ENCODE peak calls at places on chromosomes 16 and 17, in five cellular contexts. One of them, this sample, is unnamed.

GRCh38 chr16:80466024-80466986 is 74.5 kb upstream of the DYNLRB2 start:
- DNase-seq in cardiac fibroblast: peak; percentile 55
- DNase-seq in A549: peak; percentile 66
- DNase-seq in AG04449: no peak
- DNase-seq in SK-N-SH: peak; percentile 79
- DNase-seq in this sample: peak; percentile 10

GRCh38 chr16:87190288-87191240 is 126.6 kb downstream of the C16orf95 start:
- DNase-seq in A549: no peak
- DNase-seq in cardiac fibroblast: no peak
- DNase-seq in AG04449: no peak
- DNase-seq in SK-N-SH: no peak
- DNase-seq in this sample: no peak

GRCh38 chr17:8629371-8630226 is 926 bp downstream of the MYH10 start:
- DNase-seq in cardiac fibroblast: peak; percentile 44
- DNase-seq in A549: peak; percentile 17
- DNase-seq in SK-N-SH: peak; percentile 67
- DNase-seq in AG04449: no peak
- DNase-seq in this sample: no peak

GRCh38 chr17:79355186-79355585 is 255.7 kb downstream of the RBFOX3 start:
- DNase-seq in A549: no peak
- DNase-seq in AG04449: no peak
- DNase-seq in cardiac fibroblast: no peak
- DNase-seq in SK-N-SH: peak; percentile 61
- DNase-seq in this sample: no peak

GRCh38 chr17:77753691-77754265 is 204.7 kb upstream of the TNRC6C start:
- DNase-seq in AG04449: no peak
- DNase-seq in A549: no peak
- DNase-seq in SK-N-SH: no peak
- DNase-seq in cardiac fibroblast: no peak
- DNase-seq in this sample: no peak

GRCh38 chr16:2587891-2588565 is 50.2 kb downstream of the PDPK1 start:
- DNase-seq in A549: no peak
- DNase-seq in SK-N-SH: no peak
- DNase-seq in cardiac fibroblast: no peak
- DNase-seq in AG04449: no peak
- DNase-seq in this sample: no peak

GRCh38 chr17:29086628-29087332 is 43.8 kb downstream of the PIPOX start:
- DNase-seq in SK-N-SH: no peak
- DNase-seq in A549: no peak
- DNase-seq in cardiac fibroblast: no peak
- DNase-seq in AG04449: no peak
- DNase-seq in this sample: no peak

GRCh38 chr17:15966183-15966878 is 21.4 kb downstream of the ADORA2B start:
- DNase-seq in cardiac fibroblast: peak; percentile 29
- DNase-seq in A549: no peak
- DNase-seq in SK-N-SH: no peak
- DNase-seq in AG04449: no peak
- DNase-seq in this sample: no peak

GRCh38 chr16:89912627-89913026 is 6.0 kb upstream of the MC1R start:
- DNase-seq in SK-N-SH: no peak
- DNase-seq in A549: no peak
- DNase-seq in AG04449: no peak
- DNase-seq in cardiac fibroblast: no peak
- DNase-seq in this sample: no peak

GRCh38 chr17:80364091-80364691 is 50.8 kb upstream of the ENDOV start:
- DNase-seq in SK-N-SH: peak; percentile 83
- DNase-seq in AG04449: no peak
- DNase-seq in cardiac fibroblast: no peak
- DNase-seq in A549: peak; percentile 38
- DNase-seq in this sample: no peak

GRCh38 chr16:15523092-15523541 is 88.7 kb downstream of the BMERB1 start:
- DNase-seq in A549: peak; percentile 71
- DNase-seq in cardiac fibroblast: no peak
- DNase-seq in SK-N-SH: no peak
- DNase-seq in AG04449: no peak
- DNase-seq in this sample: no peak

GRCh38 chr17:77995146-77995852 is 36.8 kb downstream of the TNRC6C start:
- DNase-seq in A549: no peak
- DNase-seq in SK-N-SH: peak; percentile 57
- DNase-seq in AG04449: no peak
- DNase-seq in cardiac fibroblast: peak; percentile 49
- DNase-seq in this sample: no peak

GRCh38 chr17:61201211-61201610 is 198.4 kb upstream of the TBX2 start:
- DNase-seq in SK-N-SH: no peak
- DNase-seq in cardiac fibroblast: peak; percentile 81
- DNase-seq in A549: peak; percentile 91
- DNase-seq in AG04449: peak; percentile 93
- DNase-seq in this sample: peak; percentile 73

GRCh38 chr16:67260426-67261063 is 11.8 kb downstream of the SLC9A5 start:
- DNase-seq in SK-N-SH: peak; percentile 68
- DNase-seq in AG04449: peak; percentile 19
- DNase-seq in A549: peak; percentile 61
- DNase-seq in cardiac fibroblast: peak; percentile 77
- DNase-seq in this sample: peak; percentile 65

GRCh38 chr16:83953796-83954576 is 946 bp downstream of the OSGIN1 start:
- DNase-seq in A549: peak; percentile 72
- DNase-seq in SK-N-SH: no peak
- DNase-seq in AG04449: no peak
- DNase-seq in cardiac fibroblast: peak; percentile 29
- DNase-seq in this sample: no peak

GRCh38 chr17:13114601-13115024 is 96.8 kb upstream of the ELAC2 start:
- DNase-seq in cardiac fibroblast: peak; percentile 56
- DNase-seq in AG04449: peak; percentile 77
- DNase-seq in A549: peak; percentile 47
- DNase-seq in SK-N-SH: peak; percentile 69
- DNase-seq in this sample: peak; percentile 24

GRCh38 chr17:32546031-32546444 is 59.2 kb downstream of the CDK5R1 start:
- DNase-seq in cardiac fibroblast: no peak
- DNase-seq in AG04449: no peak
- DNase-seq in A549: no peak
- DNase-seq in SK-N-SH: peak; percentile 64
- DNase-seq in this sample: no peak

GRCh38 chr17:60043846-60044245 is 34.9 kb downstream of the HEATR6 start:
- DNase-seq in cardiac fibroblast: no peak
- DNase-seq in A549: no peak
- DNase-seq in AG04449: no peak
- DNase-seq in SK-N-SH: no peak
- DNase-seq in this sample: no peak

GRCh38 chr16:78939600-78939999 is 660.9 kb downstream of the MAF start:
- DNase-seq in A549: no peak
- DNase-seq in SK-N-SH: no peak
- DNase-seq in AG04449: no peak
- DNase-seq in cardiac fibroblast: no peak
- DNase-seq in this sample: no peak

GRCh38 chr16:67884684-67885083 is at the start of gene NRN1L:
- DNase-seq in A549: no peak
- DNase-seq in cardiac fibroblast: peak; percentile 93
- DNase-seq in SK-N-SH: peak; percentile 99
- DNase-seq in AG04449: peak; percentile 37
- DNase-seq in this sample: peak; percentile 78

GRCh38 chr16:81586421-81586820 is 141.8 kb downstream of the CMIP start:
- DNase-seq in SK-N-SH: no peak
- DNase-seq in cardiac fibroblast: no peak
- DNase-seq in AG04449: no peak
- DNase-seq in A549: no peak
- DNase-seq in this sample: no peak

GRCh38 chr17:70168044-70168978 is 1.0 kb upstream of the KCNJ2 start:
- DNase-seq in AG04449: peak; percentile 12
- DNase-seq in A549: peak; percentile 80
- DNase-seq in cardiac fibroblast: peak; percentile 55
- DNase-seq in SK-N-SH: peak; percentile 81
- DNase-seq in this sample: peak; percentile 42
- H3K4me3 ChIP-seq in AG04449: peak overlapping the region; percentile 53
- H3K4me3 ChIP-seq in A549: peak overlapping the region; percentile 54
- H3K4me3 ChIP-seq in cardiac fibroblast: peak overlapping the region; percentile 43
- H3K4me3 ChIP-seq in SK-N-SH: peak overlapping the region; percentile 86
- H3K4me3 ChIP-seq in this sample: peak overlapping the region; percentile 54

GRCh38 chr17:68600123-68600880 is 865 bp downstream of the FAM20A start:
- DNase-seq in A549: peak; percentile 28
- DNase-seq in cardiac fibroblast: peak; percentile 29
- DNase-seq in AG04449: no peak
- DNase-seq in SK-N-SH: peak; percentile 78
- DNase-seq in this sample: no peak
- TF ChIP-seq CTCF in A549: peak; percentile 21
- TF ChIP-seq CTCF in cardiac fibroblast: peak; percentile 12
- TF ChIP-seq CTCF in AG04449: no peak
- TF ChIP-seq CTCF in SK-N-SH: no peak
- TF ChIP-seq CTCF in this sample: peak; percentile 30

GRCh38 chr17:83105512-83105911 is 26.1 kb downstream of the METRNL start:
- DNase-seq in A549: no peak
- DNase-seq in SK-N-SH: no peak
- DNase-seq in AG04449: no peak
- DNase-seq in cardiac fibroblast: no peak
- DNase-seq in this sample: no peak

GRCh38 chr17:83101805-83102480 is 22.5 kb downstream of the METRNL start:
- DNase-seq in A549: no peak
- DNase-seq in AG04449: no peak
- DNase-seq in SK-N-SH: no peak
- DNase-seq in cardiac fibroblast: no peak
- DNase-seq in this sample: no peak

GRCh38 chr17:83104577-83105505 is 25.4 kb downstream of the METRNL start:
- DNase-seq in cardiac fibroblast: peak; percentile 66
- DNase-seq in SK-N-SH: peak; percentile 75
- DNase-seq in AG04449: no peak
- DNase-seq in A549: no peak
- DNase-seq in this sample: no peak

GRCh38 chr17:83103200-83103937 is 24.0 kb downstream of the METRNL start:
- DNase-seq in cardiac fibroblast: peak; percentile 65
- DNase-seq in AG04449: no peak
- DNase-seq in A549: peak; percentile 68
- DNase-seq in SK-N-SH: peak; percentile 75
- DNase-seq in this sample: no peak

DNA sequence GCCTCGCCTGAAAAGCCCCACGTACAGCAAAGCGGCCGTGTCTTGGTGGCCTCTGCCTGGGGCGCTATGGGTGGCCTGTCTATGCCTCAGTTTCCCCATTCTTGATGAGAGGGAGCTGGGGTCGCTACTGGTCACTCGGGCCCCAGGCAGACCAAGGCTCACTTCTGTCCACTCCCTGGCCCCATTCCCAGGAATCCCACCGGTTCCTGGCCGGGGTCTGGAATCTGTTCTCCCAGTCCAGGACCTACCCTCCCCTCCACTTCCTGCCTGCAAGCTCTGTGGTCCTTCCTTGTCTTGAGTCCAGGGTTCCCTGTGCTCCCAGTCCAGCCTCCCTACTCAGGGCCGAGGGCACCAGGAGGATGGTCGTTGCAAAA is 24.5 kb downstream of the METRNL start:
- DNase-seq in A549: no peak
- DNase-seq in cardiac fibroblast: no peak
- DNase-seq in AG04449: no peak
- DNase-seq in SK-N-SH: no peak
- DNase-seq in this sample: no peak
- H3K4me3 ChIP-seq in A549: peak overlapping the region; percentile 40
- H3K4me3 ChIP-seq in cardiac fibroblast: no peak overlapping the region
- H3K4me3 ChIP-seq in AG04449: no peak overlapping the region
- H3K4me3 ChIP-seq in SK-N-SH: no peak overlapping the region
- H3K4me3 ChIP-seq in this sample: no peak overlapping the region

DNA sequence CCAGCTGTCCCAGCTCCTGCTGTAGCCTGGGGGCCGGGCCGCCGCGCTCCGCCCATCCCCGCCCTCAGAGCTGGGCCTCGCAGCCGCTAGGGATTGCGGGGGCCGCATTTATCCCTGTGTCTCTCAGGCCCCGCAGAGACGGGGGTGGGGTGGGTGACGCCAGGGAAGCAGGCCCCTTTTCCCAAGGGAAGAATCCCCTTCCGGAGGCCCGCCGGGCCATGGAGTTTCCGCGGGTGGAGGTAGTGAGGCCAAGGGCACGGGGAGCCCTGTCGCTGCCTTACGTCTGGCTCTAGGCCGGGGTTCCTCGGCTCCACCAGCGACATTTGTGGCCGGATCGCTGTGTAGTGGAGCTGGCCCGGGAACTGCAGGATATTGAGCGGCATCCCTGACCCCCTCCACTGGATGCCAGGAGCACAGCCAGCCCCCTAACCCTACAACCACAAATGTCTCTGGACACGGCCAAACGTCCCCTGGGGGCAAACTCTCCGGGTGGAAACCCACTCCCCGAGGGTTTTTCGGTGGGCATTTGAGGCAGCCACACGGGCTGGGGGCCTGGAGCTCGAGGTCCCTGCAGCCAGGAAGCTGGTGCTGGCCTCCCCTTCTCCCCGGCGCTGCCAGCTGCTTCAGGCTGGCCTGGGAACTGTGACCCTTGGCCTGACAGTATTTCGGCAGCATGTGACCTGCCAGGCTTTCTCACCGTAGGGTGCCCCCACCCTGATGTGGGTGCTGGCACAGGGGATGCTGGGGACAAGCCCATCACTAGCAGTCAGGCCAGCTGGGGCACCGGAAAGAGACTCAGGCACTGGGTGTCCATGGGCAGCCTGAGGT is 12.0 kb upstream of the CD300A start:
- DNase-seq in SK-N-SH: no peak
- DNase-seq in AG04449: no peak
- DNase-seq in A549: no peak
- DNase-seq in cardiac fibroblast: peak; percentile 89
- DNase-seq in this sample: no peak
- TF ChIP-seq CTCF in SK-N-SH: no peak
- TF ChIP-seq CTCF in AG04449: no peak
- TF ChIP-seq CTCF in A549: no peak
- TF ChIP-seq CTCF in cardiac fibroblast: no peak
- TF ChIP-seq CTCF in this sample: no peak

GRCh38 chr16:56610017-56610608 is 1.7 kb downstream of the MT2A start:
- DNase-seq in cardiac fibroblast: peak; percentile 93
- DNase-seq in SK-N-SH: no peak
- DNase-seq in A549: peak; percentile 75
- DNase-seq in AG04449: peak; percentile 78
- DNase-seq in this sample: no peak

GRCh38 chr16:56610609-56611111 is 2.3 kb downstream of the MT2A start:
- DNase-seq in cardiac fibroblast: peak; percentile 67
- DNase-seq in A549: no peak
- DNase-seq in SK-N-SH: no peak
- DNase-seq in AG04449: no peak
- DNase-seq in this sample: no peak

GRCh38 chr16:56609463-56609921 is 1.1 kb downstream of the MT2A start:
- DNase-seq in SK-N-SH: peak; percentile 69
- DNase-seq in A549: peak; percentile 53
- DNase-seq in cardiac fibroblast: peak; percentile 89
- DNase-seq in AG04449: peak; percentile 60
- DNase-seq in this sample: no peak

GRCh38 chr16:56613706-56614105 is 5.3 kb downstream of the MT2A start:
- DNase-seq in SK-N-SH: no peak
- DNase-seq in cardiac fibroblast: no peak
- DNase-seq in AG04449: no peak
- DNase-seq in A549: no peak
- DNase-seq in this sample: no peak

GRCh38 chr16:56611281-56611833 is 3.0 kb downstream of the MT2A start:
- DNase-seq in A549: peak; percentile 36
- DNase-seq in SK-N-SH: no peak
- DNase-seq in cardiac fibroblast: peak; percentile 75
- DNase-seq in AG04449: no peak
- DNase-seq in this sample: no peak
- H3K4me3 ChIP-seq in A549: no peak overlapping the region
- H3K4me3 ChIP-seq in SK-N-SH: no peak overlapping the region
- H3K4me3 ChIP-seq in cardiac fibroblast: no peak overlapping the region
- H3K4me3 ChIP-seq in AG04449: no peak overlapping the region
- H3K4me3 ChIP-seq in this sample: no peak overlapping the region

This sample was measured in HFF-Myc.